ENCODE peak calls at places on chromosome X, in seven cellular contexts. T, M, K, G, P, F and L are unnamed samples.

GRCh38 chrX:153662266-153662665 is 11.3 kb downstream of the PNCK start:
- DNase-seq in T (peak; percentile 64), M (peak; percentile 39), K (peak; percentile 69), G (no peak), P (peak; percentile 22), F (no peak), L (no peak)

GRCh38 chrX:130108647-130109428 is 1.5 kb downstream of the ELF4 start:
- DNase-seq in T (peak; percentile 62), M (no peak), K (no peak), G (peak; percentile 69), P (no peak), F (no peak), L (peak; percentile 39)

GRCh38 chrX:95058815-95059214 is 1384.8 kb downstream of the FAM133A start:
- DNase-seq in T (no peak), M (peak; percentile 76), K (no peak), G (no peak), P (peak; percentile 83), F (no peak), L (peak; percentile 76)

GRCh38 chrX:53383376-53384087 is 38.9 kb downstream of the SMC1A start:
- DNase-seq in T (no peak), M (peak; percentile 4), K (no peak), G (no peak), P (no peak), F (no peak), L (no peak)

GRCh38 chrX:107562482-107562881 is 65.8 kb upstream of the PRPS1 start:
- DNase-seq in T (peak; percentile 69), M (peak; percentile 75), K (no peak), G (no peak), P (peak; percentile 77), F (no peak), L (peak; percentile 87)

GRCh38 chrX:152913915-152914314 is 16.0 kb downstream of the ZNF185 start:
- DNase-seq in T (no peak), M (no peak), K (no peak), G (no peak), P (no peak), F (no peak), L (no peak)

GRCh38 chrX:103556941-103557340 is 28.4 kb upstream of the TCEAL4 start:
- DNase-seq in T (peak; percentile 48), M (no peak), K (no peak), G (no peak), P (no peak), F (no peak), L (no peak)

GRCh38 chrX:143664302-143664701 is 28.4 kb upstream of the SLITRK4 start:
- DNase-seq in T (peak; percentile 18), M (peak; percentile 16), K (no peak), G (no peak), P (peak; percentile 24), F (no peak), L (peak; percentile 9)

GRCh38 chrX:50967734-50968133 is 57.2 kb downstream of the BMP15 start:
- DNase-seq in T (no peak), M (no peak), K (no peak), G (no peak), P (peak; percentile 35), F (no peak), L (no peak)

GRCh38 chrX:120452131-120452530 is 17.0 kb downstream of the LAMP2 start:
- DNase-seq in T (peak; percentile 73), M (peak; percentile 63), K (no peak), G (no peak), P (peak; percentile 52), F (no peak), L (peak; percentile 45)

GRCh38 chrX:11190745-11191510 is 79.8 kb downstream of the HCCS start:
- DNase-seq in T (no peak), M (no peak), K (no peak), G (no peak), P (no peak), F (no peak), L (no peak)

GRCh38 chrX:40174594-40175415 is 77.0 kb upstream of the BCOR start:
- DNase-seq in T (peak; percentile 69), M (peak; percentile 68), K (peak; percentile 75), G (peak; percentile 72), P (no peak), F (no peak), L (peak; percentile 51)
- H3K4me3 ChIP-seq in T (no peak overlapping the region), M (peak overlapping the region; percentile 60), K (peak overlapping the region; percentile 79), G (peak overlapping the region; percentile 81), P (peak overlapping the region; percentile 43), F (peak overlapping the region; percentile 74), L (peak overlapping the region; percentile 60)

DNA sequence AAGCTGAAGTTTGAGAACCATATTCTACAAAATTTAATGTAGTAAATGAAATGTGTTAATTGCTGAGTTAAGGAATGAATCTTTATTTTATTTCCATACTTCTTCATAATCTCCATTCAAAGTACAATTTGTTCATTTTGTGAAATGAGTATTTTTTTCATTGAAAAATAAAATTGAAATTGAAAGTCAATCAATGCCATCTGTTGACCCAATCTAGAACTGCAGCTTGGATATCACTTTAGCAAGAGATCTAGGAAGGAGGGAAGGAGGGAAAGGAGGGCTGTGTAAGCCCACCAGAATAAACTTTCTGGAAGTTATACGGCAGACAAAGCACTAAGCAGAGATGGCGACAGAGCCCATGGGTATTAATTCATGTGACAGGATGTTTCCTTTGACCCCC is 128.4 kb downstream of the ZMAT1 start:
- DNase-seq in T (no peak), M (peak; percentile 34), K (no peak), G (no peak), P (peak; percentile 27), F (no peak), L (peak; percentile 3)
- H3K4me3 ChIP-seq in T (no peak overlapping the region), M (no peak overlapping the region), K (no peak overlapping the region), G (no peak overlapping the region), P (no peak overlapping the region), F (no peak overlapping the region), L (no peak overlapping the region)

DNA sequence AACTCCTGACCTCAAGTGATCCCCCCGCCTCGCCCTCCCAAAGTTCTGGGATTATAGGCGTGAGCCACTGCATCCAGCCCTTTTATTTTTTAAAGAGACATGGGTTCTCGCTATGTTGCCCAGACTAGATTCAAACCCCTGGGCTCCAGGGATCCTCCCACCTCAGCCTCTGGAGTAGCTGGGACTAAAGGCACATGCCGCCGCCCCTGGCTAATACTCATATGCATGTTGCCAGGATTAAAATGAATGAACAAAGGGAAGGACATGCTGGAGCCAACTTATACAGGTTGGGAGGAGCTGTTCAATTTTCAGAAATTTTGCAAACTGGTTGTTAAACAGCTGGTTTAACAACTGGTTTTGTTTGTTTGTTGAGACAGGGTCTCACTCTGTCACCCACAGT is 1.4 kb upstream of the FTSJ1 start:
- DNase-seq in T (no peak), M (no peak), K (no peak), G (no peak), P (no peak), F (no peak), L (no peak)
- H3K4me3 ChIP-seq in T (no peak overlapping the region), M (no peak overlapping the region), K (no peak overlapping the region), G (no peak overlapping the region), P (no peak overlapping the region), F (no peak overlapping the region), L (no peak overlapping the region)

GRCh38 chrX:40244980-40245379 is 147.2 kb upstream of the BCOR start:
- DNase-seq in T (no peak), M (peak; percentile 76), K (no peak), G (no peak), P (no peak), F (no peak), L (no peak)
- H3K4me3 ChIP-seq in T (no peak overlapping the region), M (no peak overlapping the region), K (peak overlapping the region; percentile 20), G (peak overlapping the region; percentile 31), P (no peak overlapping the region), F (peak overlapping the region; percentile 27), L (no peak overlapping the region)

GRCh38 chrX:134661295-134661694 is 3.0 kb upstream of the PLAC1 start:
- DNase-seq in T (no peak), M (no peak), K (no peak), G (no peak), P (no peak), F (no peak), L (no peak)
- H3K4me3 ChIP-seq in T (no peak overlapping the region), M (no peak overlapping the region), K (no peak overlapping the region), G (no peak overlapping the region), P (no peak overlapping the region), F (no peak overlapping the region), L (no peak overlapping the region)

GRCh38 chrX:19772759-19773623 is 114.4 kb downstream of the SH3KBP1 start:
- DNase-seq in T (no peak), M (no peak), K (no peak), G (no peak), P (peak; percentile 18), F (no peak), L (no peak)
- H3K4me3 ChIP-seq in T (no peak overlapping the region), M (no peak overlapping the region), K (peak overlapping the region; percentile 8), G (no peak overlapping the region), P (no peak overlapping the region), F (no peak overlapping the region), L (no peak overlapping the region)

DNA sequence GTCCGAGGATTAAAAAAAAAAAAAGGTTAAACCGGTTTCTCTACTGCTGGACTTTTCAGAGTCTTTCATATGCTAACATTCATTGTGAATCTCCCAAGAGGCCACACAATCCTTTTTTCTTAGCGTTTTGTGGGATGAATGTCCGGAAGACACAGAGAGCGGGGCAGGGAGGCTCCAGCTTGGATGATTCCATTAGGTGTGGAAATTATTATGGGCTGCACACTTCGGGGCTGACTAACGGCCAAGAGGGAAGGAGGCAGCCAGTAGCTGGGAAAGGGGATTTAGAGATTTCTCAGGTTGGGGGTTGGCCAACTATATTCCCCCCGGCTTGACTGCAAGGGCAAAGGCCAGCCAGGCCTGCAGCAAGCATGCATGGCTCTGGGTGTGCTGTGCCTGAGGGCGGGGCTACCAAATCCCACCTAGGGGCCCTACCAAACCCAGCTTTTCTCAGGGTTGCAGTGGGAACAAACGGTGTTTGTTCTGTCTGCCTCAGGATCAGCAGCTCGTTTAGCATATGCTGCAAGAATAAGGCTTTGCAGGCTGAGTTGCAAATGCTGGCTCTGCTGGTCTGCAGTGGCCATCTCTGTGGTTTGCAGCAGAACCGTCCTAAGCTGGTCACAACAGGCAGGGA is 28.6 kb downstream of the NYX start:
- DNase-seq in T (peak; percentile 81), M (peak; percentile 23), K (no peak), G (no peak), P (no peak), F (no peak), L (no peak)
- H3K4me3 ChIP-seq in T (no peak overlapping the region), M (no peak overlapping the region), K (no peak overlapping the region), G (no peak overlapping the region), P (no peak overlapping the region), F (no peak overlapping the region), L (no peak overlapping the region)